ENCODE peak calls at places on chromosomes 1 and 21, in six cellular contexts. C is fibroblast of lung, S is fibroblast of mammary gland, D is AG10803, X is B cell, T is stomach. H is an unnamed sample.

GRCh38 chr1:52727114-52727586 is 897 bp downstream of the ZYG11B start:
- DNase-seq in X (peak; percentile 26), C (no peak), T (no peak), S (peak; percentile 27), D (no peak), H (peak; percentile 9)

GRCh38 chr1:92446990-92447681 is 39.6 kb downstream of the GFI1 start:
- DNase-seq in S (no peak), D (no peak), T (no peak), C (peak; percentile 58), X (no peak), H (no peak)

GRCh38 chr1:61403863-61404615 is 320.9 kb downstream of the TM2D1 start:
- DNase-seq in D (no peak), T (no peak), X (no peak), C (peak; percentile 27), S (peak; percentile 22), H (no peak)

GRCh38 chr1:155075535-155075934 is 3.1 kb upstream of the EFNA3 start:
- DNase-seq in D (no peak), X (no peak), T (no peak), C (no peak), S (no peak), H (no peak)

GRCh38 chr1:228087771-228088251 is 5.3 kb downstream of the ARF1 start:
- DNase-seq in C (peak; percentile 81), T (no peak), D (peak; percentile 91), S (peak; percentile 87), X (no peak), H (peak; percentile 92)

GRCh38 chr1:118151312-118151937 is 33.6 kb downstream of the SPAG17 start:
- DNase-seq in C (peak; percentile 34), X (no peak), S (peak; percentile 71), D (peak; percentile 65), T (peak; percentile 59), H (peak; percentile 46)

GRCh38 chr1:108597041-108597440 is 37.1 kb downstream of the EEIG2 start:
- DNase-seq in S (no peak), C (no peak), X (no peak), T (no peak), D (no peak), H (no peak)

GRCh38 chr1:158035976-158036583 is 42.6 kb downstream of the KIRREL1 start:
- DNase-seq in X (no peak), D (peak; percentile 70), T (no peak), S (peak; percentile 72), C (peak; percentile 45), H (peak; percentile 51)

GRCh38 chr1:46767649-46768282 is 31.1 kb upstream of the CYP4B1 start:
- DNase-seq in D (no peak), X (no peak), C (no peak), T (peak; percentile 36), S (no peak), H (no peak)

GRCh38 chr1:246540738-246541491 is 25.1 kb downstream of the TFB2M start:
- DNase-seq in D (no peak), X (no peak), T (no peak), C (no peak), S (no peak), H (no peak)

GRCh38 chr1:183101841-183102276 is 78.6 kb downstream of the LAMC1 start:
- DNase-seq in X (peak; percentile 52), C (no peak), D (peak; percentile 41), S (peak; percentile 58), T (no peak), H (peak; percentile 26)

GRCh38 chr21:36710729-36711048 is 11.8 kb downstream of the SIM2 start:
- DNase-seq in T (peak; percentile 24), S (no peak), X (no peak), C (no peak), D (no peak), H (no peak)

GRCh38 chr1:51564124-51564523 is 45.1 kb upstream of the EPS15 start:
- DNase-seq in D (peak; percentile 36), C (peak; percentile 42), X (peak; percentile 51), T (no peak), S (peak; percentile 51), H (peak; percentile 70)

GRCh38 chr1:29974345-29974744 is 738.0 kb downstream of the PTPRU start:
- DNase-seq in T (no peak), C (peak; percentile 97), D (peak; percentile 73), X (no peak), S (peak; percentile 47), H (peak; percentile 47)

GRCh38 chr1:38990746-38991637 is at the start of gene AKIRIN1:
- DNase-seq in S (peak; percentile 90), T (peak; percentile 99), C (peak; percentile 98), D (peak; percentile 98), X (peak; percentile 97), H (peak; percentile 97)

GRCh38 chr1:23100074-23100748 is 68.4 kb downstream of the LUZP1 start:
- DNase-seq in C (peak; percentile 97), S (peak; percentile 97), T (peak; percentile 30), X (no peak), D (peak; percentile 98), H (peak; percentile 96)

GRCh38 chr1:216742625-216743024 is 19.4 kb upstream of the ESRRG start:
- DNase-seq in T (no peak), D (no peak), S (peak; percentile 9), C (no peak), X (no peak), H (peak; percentile 9)

GRCh38 chr1:52663716-52664115 is 30.7 kb downstream of the SHISAL2A start:
- DNase-seq in D (no peak), X (no peak), S (no peak), T (no peak), C (no peak), H (no peak)

GRCh38 chr1:113940365-113941244 is 11.5 kb downstream of the HIPK1 start:
- DNase-seq in X (no peak), D (no peak), T (no peak), C (no peak), S (no peak), H (no peak)

GRCh38 chr1:24702511-24703293 is 42.5 kb upstream of the CLIC4 start:
- DNase-seq in C (peak; percentile 96), X (no peak), S (peak; percentile 51), T (no peak), D (peak; percentile 40), H (no peak)

GRCh38 chr1:40980453-40981121 is 1.1 kb downstream of the CTPS1 start:
- DNase-seq in T (peak; percentile 30), D (no peak), S (peak; percentile 55), X (peak; percentile 24), C (peak; percentile 35), H (no peak)

GRCh38 chr1:157115851-157116734 is 16.5 kb upstream of the ETV3L start:
- DNase-seq in T (peak; percentile 19), S (no peak), X (no peak), C (no peak), D (no peak), H (no peak)

GRCh38 chr1:59179673-59180072 is 117.2 kb upstream of the FGGY start:
- DNase-seq in S (peak; percentile 54), D (no peak), T (no peak), C (no peak), X (no peak), H (no peak)

GRCh38 chr1:93346472-93346991 is 825 bp downstream of the DR1 start:
- DNase-seq in C (peak; percentile 30), D (peak; percentile 31), T (no peak), S (peak; percentile 38), X (peak; percentile 56), H (no peak)

GRCh38 chr1:179753061-179753460 is 10.0 kb downstream of the FAM163A start:
- DNase-seq in S (no peak), C (peak; percentile 20), X (no peak), T (no peak), D (no peak), H (no peak)

GRCh38 chr21:25895565-25896205 is 160.9 kb downstream of the GABPA start:
- DNase-seq in S (peak; percentile 50), D (peak; percentile 39), C (peak; percentile 39), T (no peak), X (peak; percentile 43), H (peak; percentile 50)

GRCh38 chr1:235047331-235047871 is 81.2 kb downstream of the TOMM20 start:
- DNase-seq in C (no peak), S (no peak), X (no peak), T (no peak), D (no peak), H (no peak)

GRCh38 chr1:177091036-177091435 is 73.5 kb downstream of the ASTN1 start:
- DNase-seq in C (peak; percentile 47), T (no peak), X (no peak), S (peak; percentile 38), D (peak; percentile 11), H (peak; percentile 16)

GRCh38 chr1:205438213-205439158 is 16.6 kb upstream of the LEMD1 start:
- DNase-seq in D (peak; percentile 61), S (peak; percentile 68), T (peak; percentile 89), X (no peak), C (peak; percentile 68), H (peak; percentile 53)

GRCh38 chr1:172286629-172287076 is 133.8 kb upstream of the C1orf105 start:
- DNase-seq in T (no peak), X (no peak), S (peak; percentile 97), D (peak; percentile 97), C (peak; percentile 98), H (peak; percentile 94)

GRCh38 chr1:240854367-240854766 is 242.4 kb upstream of the GREM2 start:
- DNase-seq in S (peak; percentile 77), D (peak; percentile 74), T (no peak), X (no peak), C (peak; percentile 60), H (peak; percentile 54)
- TF ChIP-seq CTCF in S (peak; percentile 28), D (peak; percentile 52), T (no peak), X (no peak), C (no peak), H (no peak)

GRCh38 chr1:203462878-203463277 is 12.7 kb upstream of the PRELP start:
- DNase-seq in C (peak; percentile 85), S (peak; percentile 78), X (no peak), D (peak; percentile 94), T (no peak), H (peak; percentile 60)
- TF ChIP-seq CTCF in C (no peak), S (no peak), X (no peak), D (no peak), T (no peak), H (no peak)

GRCh38 chr1:54547601-54548388 is at the start of gene ACOT11:
- DNase-seq in S (peak; percentile 56), C (peak; percentile 58), X (no peak), D (peak; percentile 79), T (peak; percentile 77), H (peak; percentile 81)
- TF ChIP-seq CTCF in S (peak; percentile 33), C (peak; percentile 29), X (no peak), D (peak; percentile 54), T (no peak), H (peak; percentile 19)

GRCh38 chr21:14862794-14863720 is 201.7 kb downstream of the NRIP1 start:
- DNase-seq in C (no peak), S (peak; percentile 26), D (no peak), X (no peak), T (no peak), H (no peak)
- TF ChIP-seq CTCF in C (peak; percentile 59), S (peak; percentile 62), D (peak; percentile 62), X (peak; percentile 80), T (no peak), H (peak; percentile 44)

GRCh38 chr1:16055613-16056520 is 12.3 kb downstream of the CLCNKB start:
- DNase-seq in S (peak; percentile 67), D (peak; percentile 64), C (peak; percentile 62), T (peak; percentile 95), X (peak; percentile 93), H (no peak)
- TF ChIP-seq CTCF in S (peak; percentile 92), D (peak; percentile 81), C (peak; percentile 98), T (no peak), X (peak; percentile 74), H (peak; percentile 86)

DNA sequence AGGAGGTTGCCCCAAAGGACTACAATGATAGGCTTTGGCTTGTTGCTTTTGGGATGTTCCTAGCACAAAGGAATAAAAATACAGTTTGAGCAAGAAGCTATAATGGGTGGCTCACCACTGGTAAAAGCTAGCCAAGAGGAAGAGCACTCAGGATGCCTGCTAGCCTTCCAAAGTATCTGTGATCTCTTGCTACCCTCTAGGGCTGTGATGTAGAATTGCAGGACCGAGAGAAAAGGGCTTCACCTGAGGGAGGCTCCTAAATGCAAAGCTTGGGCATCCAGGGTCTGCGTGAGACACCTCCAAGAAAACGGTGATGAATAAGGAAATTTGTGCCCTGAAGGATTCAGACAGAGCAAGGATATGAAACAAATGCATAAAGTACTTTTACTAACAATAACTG is 17.7 kb downstream of the IVL start:
- DNase-seq in S (peak; percentile 40), C (peak; percentile 6), T (no peak), X (no peak), D (peak; percentile 62), H (no peak)
- TF ChIP-seq CTCF in S (peak; percentile 51), C (peak; percentile 33), T (no peak), X (no peak), D (peak; percentile 84), H (peak; percentile 13)

H was measured in foreskin fibroblast.